ENCODE peak calls at places on chromosomes 4 and X, in ten cellular contexts. Z, T, F, N, O, V, C, R, Y and W are unnamed samples.

GRCh38 chr4:53019485-53020382 is 157.6 kb downstream of the RASL11B start:
- DNase-seq in O (peak; percentile 70), R (no peak), Y (no peak), Z (no peak), T (no peak), C (no peak), V (no peak), F (peak; percentile 71), N (no peak), W (no peak)

GRCh38 chr4:154234576-154234975 is 257.0 kb downstream of the DCHS2 start:
- DNase-seq in Y (no peak), O (no peak), Z (no peak), C (no peak), N (peak; percentile 36), R (no peak), F (no peak), T (no peak), V (no peak), W (no peak)

GRCh38 chr4:87118826-87119225 is 101.6 kb downstream of the KLHL8 start:
- DNase-seq in Z (no peak), N (peak; percentile 44), T (no peak), C (no peak), O (peak; percentile 53), F (peak; percentile 93), R (no peak), V (no peak), Y (no peak), W (no peak)

GRCh38 chr4:186248643-186249042 is 17.3 kb upstream of the F11 start:
- DNase-seq in Y (no peak), T (no peak), N (peak; percentile 76), R (no peak), O (no peak), C (no peak), V (no peak), F (no peak), Z (no peak), W (no peak)

GRCh38 chr4:177079327-177079726 is 230.3 kb upstream of the NEIL3 start:
- DNase-seq in V (no peak), Z (no peak), R (no peak), N (no peak), C (no peak), F (no peak), T (no peak), O (no peak), Y (no peak), W (no peak)

GRCh38 chr4:80878218-80878617 is 152.3 kb upstream of the BMP3 start:
- DNase-seq in Z (no peak), R (no peak), N (no peak), F (peak; percentile 34), T (no peak), Y (no peak), V (no peak), O (peak; percentile 11), C (no peak), W (no peak)

GRCh38 chr4:26522478-26522877 is 32.2 kb upstream of the CCKAR start:
- DNase-seq in F (peak; percentile 70), R (no peak), N (no peak), T (no peak), C (no peak), Z (no peak), Y (no peak), V (no peak), O (peak; percentile 4), W (no peak)

GRCh38 chr4:76639292-76639691 is 204.3 kb downstream of the SHROOM3 start:
- DNase-seq in C (no peak), O (no peak), F (peak; percentile 23), Y (no peak), Z (no peak), T (no peak), R (no peak), N (no peak), V (no peak), W (no peak)

GRCh38 chr4:80026080-80026479 is 46.9 kb downstream of the ANTXR2 start:
- DNase-seq in T (no peak), R (no peak), N (peak; percentile 41), C (no peak), V (no peak), Y (no peak), Z (no peak), O (no peak), F (peak; percentile 30), W (no peak)

GRCh38 chr4:155271557-155271956 is 63.1 kb downstream of the NPY2R start:
- DNase-seq in C (no peak), Y (no peak), N (peak; percentile 58), V (no peak), R (no peak), Z (no peak), F (no peak), O (peak; percentile 13), T (no peak), W (no peak)

GRCh38 chrX:12979011-12979629 is 4.2 kb downstream of the TMSB4X start:
- DNase-seq in F (no peak), Y (no peak), T (no peak), N (no peak), V (no peak), Z (no peak), O (no peak), C (no peak), R (no peak), W (no peak)

GRCh38 chrX:30488092-30488491 is 89.5 kb downstream of the TASL start:
- DNase-seq in V (no peak), C (no peak), F (peak; percentile 1), R (no peak), Y (no peak), T (no peak), O (peak; percentile 24), Z (no peak), N (peak; percentile 22), W (no peak)

GRCh38 chr4:3406431-3406830 is 35.3 kb upstream of the HGFAC start:
- DNase-seq in Z (no peak), V (no peak), T (no peak), R (no peak), O (no peak), N (no peak), C (no peak), Y (no peak), F (no peak), W (no peak)

DNA sequence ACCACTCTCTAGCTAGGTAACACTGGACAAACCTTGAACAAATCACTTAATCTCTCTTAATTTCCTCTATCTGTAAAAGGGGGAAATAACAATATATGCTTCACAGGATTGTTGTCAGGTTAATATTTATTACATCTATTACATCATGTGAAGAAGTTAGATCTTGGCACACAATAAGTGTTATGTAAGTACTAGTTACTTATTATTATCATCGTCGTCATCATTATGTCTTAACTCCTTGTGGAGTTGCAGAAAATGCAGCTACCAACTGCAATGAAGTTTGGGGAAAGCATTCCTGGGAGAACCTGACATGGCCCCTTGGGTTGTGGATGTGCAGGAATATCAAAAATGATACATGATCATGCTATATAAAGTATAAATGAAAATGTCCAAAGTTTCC is 4.8 kb upstream of the JCHAIN start:
- DNase-seq in O (no peak), Z (no peak), R (no peak), N (no peak), C (no peak), F (no peak), T (no peak), Y (no peak), V (no peak), W (no peak)
- H3K4me3 ChIP-seq in O (no peak overlapping the region), Z (no peak overlapping the region), R (no peak overlapping the region), N (no peak overlapping the region), C (no peak overlapping the region), F (no peak overlapping the region), T (no peak overlapping the region), Y (no peak overlapping the region), V (no peak overlapping the region), W (no peak overlapping the region)

GRCh38 chrX:97685753-97686152 is 802.0 kb downstream of the RPA4 start:
- DNase-seq in C (no peak), F (peak; percentile 40), Z (no peak), R (no peak), T (no peak), Y (peak; percentile 23), N (peak; percentile 44), O (peak; percentile 49), V (no peak), W (no peak)
- TF ChIP-seq CTCF in C (peak; percentile 11), F (peak; percentile 63), Z (no peak), R (peak; percentile 42), T (peak; percentile 61), Y (peak; percentile 50), N (peak; percentile 64), O (peak; percentile 63), V (peak; percentile 50), W (peak; percentile 48)

GRCh38 chrX:18424482-18425198 is 768 bp upstream of the CDKL5 start:
- DNase-seq in T (no peak), F (peak; percentile 70), V (no peak), O (peak; percentile 35), Z (no peak), C (peak; percentile 4), R (no peak), Y (peak; percentile 22), N (peak; percentile 53), W (no peak)

GRCh38 chrX:18422886-18423285 is 2.5 kb upstream of the CDKL5 start:
- DNase-seq in Z (no peak), R (no peak), V (no peak), Y (no peak), N (no peak), F (peak; percentile 24), O (peak; percentile 33), C (no peak), T (no peak), W (no peak)

GRCh38 chrX:18425199-18426003 is at the start of gene CDKL5:
- DNase-seq in F (peak; percentile 96), Z (peak; percentile 96), N (peak; percentile 97), V (peak; percentile 91), C (peak; percentile 96), O (peak; percentile 96), R (peak; percentile 96), Y (peak; percentile 98), T (peak; percentile 92), W (peak; percentile 75)

GRCh38 chrX:18426004-18426320 is 554 bp downstream of the CDKL5 start:
- DNase-seq in F (no peak), V (no peak), T (no peak), C (peak; percentile 1), R (peak; percentile 13), O (no peak), N (peak; percentile 26), Y (no peak), Z (no peak), W (no peak)

GRCh38 chrX:18428006-18428405 is 2.6 kb downstream of the CDKL5 start:
- DNase-seq in T (no peak), C (no peak), R (no peak), O (no peak), F (no peak), Z (no peak), N (peak; percentile 11), Y (no peak), V (no peak), W (no peak)
- H3K4me3 ChIP-seq in T (no peak overlapping the region), C (no peak overlapping the region), R (no peak overlapping the region), O (no peak overlapping the region), F (no peak overlapping the region), Z (no peak overlapping the region), N (peak overlapping the region; percentile 70), Y (no peak overlapping the region), V (no peak overlapping the region), W (no peak overlapping the region)

GRCh38 chr4:12036450-12036849 is 607.8 kb upstream of the HS3ST1 start:
- DNase-seq in N (no peak), F (no peak), T (no peak), C (no peak), Y (no peak), R (no peak), Z (no peak), V (no peak), O (peak; percentile 64), W (no peak)

DNA sequence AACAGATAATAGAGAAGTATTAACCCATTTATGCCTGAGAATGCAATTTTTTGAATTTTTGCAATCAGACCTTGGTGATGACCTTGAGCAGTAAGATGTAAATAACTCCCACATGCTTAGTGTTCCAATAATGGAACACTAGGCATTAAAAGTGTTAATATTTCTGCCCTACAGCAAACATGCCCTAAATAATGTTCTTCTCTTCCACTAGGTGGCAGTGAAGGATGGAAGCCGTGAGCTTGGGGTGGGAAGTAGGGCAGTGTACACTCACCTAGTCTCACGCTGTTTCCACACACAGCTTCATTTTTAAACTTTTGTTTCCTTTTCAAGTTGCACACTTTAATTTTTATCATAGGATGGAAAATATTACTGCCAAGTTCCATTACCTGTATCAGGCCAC is 613.1 kb upstream of the HS3ST1 start:
- DNase-seq in V (no peak), F (no peak), O (peak; percentile 35), N (peak; percentile 57), Z (no peak), Y (no peak), C (no peak), R (no peak), T (no peak), W (no peak)
- TF ChIP-seq CTCF in V (peak; percentile 66), F (no peak), O (peak; percentile 32), N (peak; percentile 82), Z (no peak), Y (no peak), C (no peak), R (no peak), T (peak; percentile 24), W (no peak)